ENCODE peak calls at places on chromosomes 16 and 17, in six cellular contexts. M is H1, U is HepG2, F is HCT116, H is K562, S is GM12878. B is an unnamed sample.

GRCh38 chr17:83121921-83122820 is 42.8 kb downstream of the METRNL start:
- DNase-seq in U (no peak), S (no peak), F (no peak), H (no peak), M (no peak), B (no peak)

GRCh38 chr16:87076950-87077749 is 240.0 kb downstream of the C16orf95 start:
- DNase-seq in S (no peak), F (peak), H (peak), M (peak), U (peak), B (peak)

GRCh38 chr17:61884864-61885263 is 21.5 kb upstream of the BRIP1 start:
- DNase-seq in H (no peak), U (no peak), M (no peak), S (no peak), F (no peak), B (no peak)

GRCh38 chr17:17345294-17345597 is 42.1 kb downstream of the NT5M start:
- DNase-seq in F (no peak), U (no peak), S (no peak), M (no peak), H (no peak), B (no peak)

GRCh38 chr17:76581515-76581914 is 4.1 kb downstream of the ST6GALNAC2 start:
- DNase-seq in S (no peak), U (no peak), M (no peak), H (no peak), F (no peak), B (no peak)

GRCh38 chr16:59046335-59046734 is 312.2 kb upstream of the GOT2 start:
- DNase-seq in H (no peak), F (no peak), M (no peak), S (no peak), U (no peak), B (no peak)

GRCh38 chr17:17681744-17682292 is 560 bp downstream of the RAI1 start:
- DNase-seq in F (no peak), M (no peak), S (no peak), U (no peak), H (peak), B (no peak)

GRCh38 chr17:7404737-7405412 is 978 bp upstream of the TMEM256 start:
- DNase-seq in F (no peak), H (peak), U (no peak), S (no peak), M (no peak), B (peak)

GRCh38 chr16:89237733-89238132 is 20.2 kb downstream of the ZNF778 start:
- DNase-seq in U (no peak), M (no peak), F (no peak), H (no peak), S (no peak), B (no peak)

GRCh38 chr17:7026471-7027115 is 3.7 kb downstream of the BCL6B start:
- DNase-seq in U (no peak), H (no peak), F (no peak), S (no peak), M (no peak), B (no peak)

GRCh38 chr16:30567160-30567990 is 4.1 kb downstream of the ZNF688 start:
- DNase-seq in M (no peak), H (no peak), U (no peak), F (no peak), S (no peak), B (no peak)

GRCh38 chr17:63082273-63082861 is 116.3 kb downstream of the TANC2 start:
- DNase-seq in F (peak), M (no peak), U (peak), S (no peak), H (no peak), B (peak)

GRCh38 chr17:11644265-11645212 is 46.3 kb downstream of the DNAH9 start:
- DNase-seq in H (peak), U (peak), M (peak), S (no peak), F (peak), B (peak)

GRCh38 chr17:9645858-9646555 is 690 bp downstream of the USP43 start:
- DNase-seq in H (peak), F (peak), S (no peak), M (no peak), U (peak), B (no peak)

GRCh38 chr16:85172465-85173071 is 60.3 kb upstream of the CIBAR2 start:
- DNase-seq in M (no peak), S (no peak), H (peak), F (peak), U (peak), B (peak)

GRCh38 chr16:31428638-31429247 is 583 bp upstream of the COX6A2 start:
- DNase-seq in H (no peak), U (no peak), F (no peak), S (no peak), M (no peak), B (no peak)

GRCh38 chr16:15564619-15565339 is 78.2 kb downstream of the MARF1 start:
- DNase-seq in U (no peak), F (no peak), S (no peak), H (no peak), M (no peak), B (no peak)

GRCh38 chr17:79658811-79659207 is 48.0 kb upstream of the RBFOX3 start:
- DNase-seq in H (peak), S (no peak), U (peak), M (no peak), F (peak), B (peak)

GRCh38 chr17:70168044-70168978 is 1.0 kb upstream of the KCNJ2 start:
- DNase-seq in U (no peak), S (no peak), H (peak), M (peak), F (no peak), B (peak)

GRCh38 chr17:5545051-5545987 is 39.0 kb downstream of the NLRP1 start:
- DNase-seq in F (no peak), U (no peak), M (no peak), S (no peak), H (no peak), B (no peak)

GRCh38 chr16:90020260-90020837 is 1.1 kb upstream of the DBNDD1 start:
- DNase-seq in M (no peak), U (peak), H (no peak), F (no peak), S (no peak), B (no peak)

GRCh38 chr16:67900156-67900555 is 7.1 kb downstream of the PSKH1 start:
- DNase-seq in H (no peak), F (no peak), S (no peak), M (no peak), U (no peak), B (no peak)

GRCh38 chr16:85347213-85347591 is 234.9 kb upstream of the CIBAR2 start:
- DNase-seq in F (no peak), H (peak), U (peak), M (no peak), S (no peak), B (no peak)

GRCh38 chr17:31013844-31014243 is 43.0 kb downstream of the RNF135 start:
- DNase-seq in U (no peak), M (no peak), F (no peak), S (no peak), H (no peak), B (no peak)

GRCh38 chr17:6067060-6067459 is 3.1 kb upstream of the WSCD1 start:
- DNase-seq in F (no peak), S (no peak), U (no peak), H (no peak), M (no peak), B (no peak)

GRCh38 chr17:14793237-14793636 is 471.9 kb downstream of the PMP22 start:
- DNase-seq in F (no peak), H (no peak), M (no peak), U (no peak), S (no peak), B (no peak)

GRCh38 chr17:830950-831349 is 48.8 kb downstream of the MRM3 start:
- DNase-seq in M (no peak), H (no peak), S (no peak), F (no peak), U (no peak), B (no peak)
- TF ChIP-seq MAX in M (no peak), H (no peak), S (no peak), F (no peak), U (no peak), B (no peak)

GRCh38 chr17:48575673-48576478 is 2.3 kb downstream of the HOXB4 start:
- DNase-seq in U (no peak), S (no peak), M (no peak), F (no peak), H (peak), B (peak)
- TF ChIP-seq EZH2 in U (no peak), S (no peak), M (peak), F (no peak), H (no peak), B (no peak)

GRCh38 chr16:2777231-2777902 is at the start of gene ELOB:
- DNase-seq in H (peak), M (no peak), U (peak), F (peak), S (no peak), B (peak)

GRCh38 chr16:2778692-2778958 is 1.5 kb upstream of the ELOB start:
- DNase-seq in M (no peak), U (no peak), F (no peak), H (no peak), S (no peak), B (no peak)

GRCh38 chr16:2779978-2780898 is 3.2 kb upstream of the ELOB start:
- DNase-seq in F (no peak), U (no peak), S (no peak), H (no peak), M (no peak), B (no peak)

GRCh38 chr16:2776500-2777139 is 460 bp downstream of the ELOB start:
- DNase-seq in U (no peak), F (no peak), M (no peak), H (peak), S (no peak), B (peak)

DNA sequence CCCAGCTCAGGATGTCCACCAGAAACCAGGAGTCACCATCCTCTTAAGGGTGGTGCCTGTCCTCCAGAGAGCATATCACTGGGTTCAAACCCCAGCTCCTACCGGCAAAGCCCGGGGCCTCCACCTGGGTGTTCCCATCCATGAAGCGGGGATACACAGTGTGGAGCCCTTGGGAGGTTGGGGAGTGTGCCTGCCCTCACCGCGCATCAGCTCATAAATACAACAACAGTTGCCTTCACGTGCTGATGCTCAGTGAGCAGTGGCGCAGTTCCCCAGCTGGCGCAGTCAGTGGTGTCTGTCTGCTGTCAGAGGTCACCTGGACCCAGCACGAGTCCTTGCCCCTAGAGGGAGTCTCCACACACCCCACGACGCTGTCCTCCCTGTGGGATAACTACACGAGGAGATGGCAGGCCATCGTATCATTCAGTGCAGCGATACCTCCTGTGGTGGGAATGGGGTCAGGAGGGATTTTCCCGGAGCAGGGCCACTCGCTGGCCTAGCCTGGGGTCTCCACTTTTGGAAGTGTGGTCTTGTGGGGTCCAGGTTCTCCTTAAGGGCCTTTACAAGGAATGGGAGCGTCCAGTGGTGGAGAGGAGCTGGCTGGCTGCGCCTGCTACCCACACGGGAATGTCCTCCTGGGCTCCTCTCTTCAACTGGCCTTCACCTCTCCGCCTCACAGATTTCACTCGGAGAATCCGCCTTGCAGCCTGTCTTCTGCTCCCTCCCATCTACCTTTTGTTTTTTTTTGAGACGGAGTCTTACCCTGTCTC is 2.3 kb upstream of the ELOB start:
- DNase-seq in U (no peak), S (no peak), H (no peak), F (no peak), M (no peak), B (no peak)
- TF ChIP-seq POLR2A in U (no peak), S (no peak), H (no peak), F (peak), M (no peak), B (peak)

GRCh38 chr17:42817866-42818265 is 6.2 kb downstream of the BECN1 start:
- DNase-seq in H (no peak), S (no peak), M (no peak), F (no peak), U (no peak), B (no peak)
- TF ChIP-seq MAX in H (no peak), S (no peak), M (no peak), F (no peak), U (no peak), B (no peak)

DNA sequence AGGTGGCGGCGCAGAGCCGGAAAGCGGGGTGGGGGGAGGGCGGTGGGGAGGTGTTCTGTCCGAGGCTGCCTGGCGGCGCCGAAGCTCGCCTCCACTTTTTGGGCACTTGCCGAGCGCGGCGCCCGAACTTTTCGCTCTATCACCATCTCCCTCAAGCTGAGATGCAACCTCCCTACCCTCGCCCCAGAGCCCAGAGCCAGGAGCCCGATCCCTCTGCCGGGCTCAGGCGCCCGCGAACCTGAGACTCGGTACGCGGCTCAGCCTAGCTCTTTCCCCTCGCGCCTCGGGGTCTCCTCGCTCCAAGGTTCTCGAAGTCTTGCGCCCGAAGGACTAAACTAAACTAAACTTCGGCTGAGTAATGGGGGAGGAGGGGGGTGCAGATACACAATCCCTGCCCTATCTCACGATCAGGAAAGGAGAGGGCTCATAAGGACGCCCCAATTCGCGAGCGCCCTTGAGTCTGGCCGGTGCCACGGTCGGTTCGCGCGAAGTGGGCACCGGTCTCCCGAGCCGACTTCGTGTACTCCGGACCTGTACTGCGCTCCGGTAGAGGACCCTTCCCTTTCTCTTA is 1.7 kb upstream of the SALL1 start:
- DNase-seq in S (no peak), U (no peak), H (no peak), M (no peak), F (no peak), B (no peak)
- TF ChIP-seq EZH2 in S (no peak), U (peak), H (no peak), M (peak), F (no peak), B (peak)

GRCh38 chr16:82634955-82635610 is 8.3 kb downstream of the CDH13 start:
- DNase-seq in F (no peak), U (no peak), M (no peak), S (no peak), H (no peak), B (no peak)

GRCh38 chr16:82631701-82632685 is 5.2 kb downstream of the CDH13 start:
- DNase-seq in F (no peak), M (no peak), U (no peak), S (no peak), H (peak), B (no peak)

GRCh38 chr16:82636485-82636884 is 9.7 kb downstream of the CDH13 start:
- DNase-seq in F (no peak), U (no peak), S (no peak), H (no peak), M (no peak), B (no peak)

GRCh38 chr16:82636958-82637357 is 10.2 kb downstream of the CDH13 start:
- DNase-seq in S (no peak), M (no peak), F (no peak), U (no peak), H (no peak), B (no peak)

DNA sequence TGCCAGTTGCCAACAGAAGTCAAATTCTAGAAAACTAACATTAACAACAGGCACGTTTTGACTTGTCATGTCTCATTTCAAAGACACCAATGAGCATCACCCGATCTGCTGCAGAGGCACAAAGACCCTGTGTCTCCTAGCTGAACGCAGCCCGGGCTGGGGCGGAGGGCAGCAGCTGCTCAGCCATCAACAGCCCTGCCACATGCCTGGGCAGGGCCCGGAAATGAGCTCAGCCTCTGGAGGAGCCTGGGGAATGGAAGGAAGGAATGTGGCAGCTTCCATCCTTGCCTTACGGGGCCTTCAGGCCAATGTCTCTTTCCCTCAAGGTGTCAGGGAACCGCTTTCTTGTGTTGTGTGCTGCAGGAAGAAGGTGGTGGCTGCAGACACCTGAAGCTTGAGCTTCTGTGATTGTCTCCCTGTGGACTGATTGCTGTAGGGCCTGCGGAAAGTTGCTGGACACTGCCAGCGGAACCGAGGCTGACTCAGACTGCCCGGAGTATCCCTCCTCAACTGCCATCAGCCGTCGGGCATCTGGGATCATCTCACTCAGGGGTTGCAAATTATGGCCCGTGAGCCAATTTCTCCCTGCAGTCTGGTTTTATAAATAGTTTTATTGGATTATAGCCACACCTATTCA is 7.3 kb downstream of the CDH13 start:
- DNase-seq in M (no peak), H (no peak), U (no peak), S (no peak), F (no peak), B (peak)
- TF ChIP-seq POLR2A in M (no peak), H (no peak), U (no peak), S (no peak), F (no peak), B (peak)

GRCh38 chr16:75789237-75789636 is 62.9 kb upstream of the CPHXL start:
- DNase-seq in M (no peak), F (peak), H (peak), S (no peak), U (peak), B (peak)
- TF ChIP-seq MAX in M (no peak), F (no peak), H (no peak), S (no peak), U (no peak), B (no peak)